ENCODE peak calls at places on chromosomes 11 and 22, in five cellular contexts. R is IMR-90, D is SK-N-SH, U is K562, B is H1. T is an unnamed sample.
A peak's percentile ranks its signal among the peaks of the same experiment; 100 is the strongest.

GRCh38 chr11:20057055-20057943 is 103.0 kb downstream of the DBX1 start:
- DNase-seq in D (peak; percentile 60), R (peak; percentile 65), U (no peak), B (no peak), T (no peak)

GRCh38 chr11:131546218-131546895 is 175.9 kb downstream of the NTM start:
- DNase-seq in R (no peak), B (no peak), D (no peak), U (no peak), T (no peak)

GRCh38 chr22:37197451-37198289 is 9.6 kb upstream of the C1QTNF6 start:
- DNase-seq in D (no peak), U (peak; percentile 34), B (no peak), R (peak; percentile 61), T (peak; percentile 96)

GRCh38 chr22:37552560-37553163 is 7.6 kb upstream of the CDC42EP1 start:
- DNase-seq in R (peak; percentile 55), D (peak; percentile 27), U (peak; percentile 92), B (no peak), T (no peak)

GRCh38 chr22:30841264-30841663 is 127.3 kb downstream of the MORC2 start:
- DNase-seq in B (no peak), U (no peak), D (no peak), R (peak; percentile 46), T (no peak)

GRCh38 chr11:62925745-62926668 is 4.8 kb upstream of the CHRM1 start:
- DNase-seq in D (no peak), U (no peak), B (no peak), R (no peak), T (no peak)

GRCh38 chr11:29173660-29174062 is 843.2 kb downstream of the KCNA4 start:
- DNase-seq in B (no peak), U (no peak), D (no peak), R (peak; percentile 99), T (peak; percentile 78)

GRCh38 chr11:130653838-130654601 is 205.6 kb downstream of the ADAMTS15 start:
- DNase-seq in R (peak; percentile 40), D (no peak), B (no peak), U (no peak), T (no peak)

GRCh38 chr11:86067230-86068137 is 1.4 kb downstream of the PICALM start:
- DNase-seq in R (no peak), U (peak; percentile 67), B (no peak), D (no peak), T (no peak)

GRCh38 chr22:49692499-49693225 is 135.0 kb downstream of the BRD1 start:
- DNase-seq in D (no peak), R (no peak), B (no peak), U (no peak), T (no peak)

GRCh38 chr11:59097113-59097708 is 9.8 kb upstream of the FAM111B start:
- DNase-seq in B (no peak), R (peak; percentile 62), U (peak; percentile 66), D (peak; percentile 34), T (no peak)

GRCh38 chr22:49957826-49958461 is 2.6 kb upstream of the PIM3 start:
- DNase-seq in U (no peak), R (no peak), D (no peak), B (no peak), T (no peak)

GRCh38 chr22:23110922-23111527 is 30.8 kb downstream of the RSPH14 start:
- DNase-seq in R (no peak), D (no peak), U (peak; percentile 70), B (no peak), T (no peak)

GRCh38 chr11:12784445-12784844 is 110.2 kb downstream of the TEAD1 start:
- DNase-seq in R (peak; percentile 79), B (no peak), D (no peak), U (no peak), T (no peak)

GRCh38 chr22:46797355-46797754 is 34.9 kb downstream of the TBC1D22A start:
- DNase-seq in R (peak; percentile 55), U (peak; percentile 37), D (no peak), B (no peak), T (peak; percentile 64)

GRCh38 chr11:19820100-19820499 is 107.5 kb downstream of the NAV2 start:
- DNase-seq in U (no peak), D (no peak), R (peak; percentile 29), B (no peak), T (no peak)

GRCh38 chr11:12842933-12843636 is 166.0 kb upstream of the RASSF10 start:
- DNase-seq in U (peak; percentile 95), R (no peak), D (peak; percentile 32), B (no peak), T (peak; percentile 65)

GRCh38 chr11:114280696-114281095 is 15.5 kb upstream of the NNMT start:
- DNase-seq in D (peak; percentile 76), B (peak; percentile 85), U (peak; percentile 80), R (peak; percentile 85), T (peak; percentile 89)

GRCh38 chr11:3165916-3166267 is 782 bp upstream of the OSBPL5 start:
- DNase-seq in B (no peak), U (no peak), R (no peak), D (no peak), T (no peak)

GRCh38 chr11:63671322-63672155 is at the start of gene ATL3:
- DNase-seq in B (peak; percentile 96), D (peak; percentile 97), R (peak; percentile 93), U (peak; percentile 99), T (peak; percentile 90)

GRCh38 chr11:94934362-94934761 is 39.0 kb downstream of the CWC15 start:
- DNase-seq in U (no peak), R (peak; percentile 65), D (peak; percentile 51), B (no peak), T (no peak)

GRCh38 chr11:94933225-94934130 is 39.9 kb downstream of the CWC15 start:
- DNase-seq in U (no peak), R (peak; percentile 97), B (no peak), D (peak; percentile 35), T (no peak)

GRCh38 chr11:94939346-94939745 is 34.0 kb downstream of the CWC15 start:
- DNase-seq in B (no peak), U (no peak), R (no peak), D (no peak), T (no peak)

GRCh38 chr11:94934836-94935235 is 38.5 kb downstream of the CWC15 start:
- DNase-seq in B (no peak), R (no peak), U (no peak), D (no peak), T (no peak)

GRCh38 chr11:94938399-94939055 is 34.8 kb downstream of the CWC15 start:
- DNase-seq in B (no peak), D (peak; percentile 24), U (no peak), R (peak; percentile 92), T (no peak)
- TF ChIP-seq RFX5 in B (no peak), D (no peak), U (no peak), R (no peak), T (no peak)

GRCh38 chr11:96186806-96187205 is 156.2 kb downstream of the MAML2 start:
- DNase-seq in D (no peak), U (no peak), R (no peak), B (no peak), T (no peak)

GRCh38 chr11:96187779-96188624 is 155.0 kb downstream of the MAML2 start:
- DNase-seq in U (no peak), B (no peak), R (peak; percentile 85), D (no peak), T (no peak)

GRCh38 chr11:96189351-96189750 is 153.6 kb downstream of the MAML2 start:
- DNase-seq in D (no peak), R (no peak), U (no peak), B (no peak), T (no peak)

GRCh38 chr11:96191752-96192151 is 151.2 kb downstream of the MAML2 start:
- DNase-seq in R (peak; percentile 24), D (no peak), B (no peak), U (no peak), T (no peak)

GRCh38 chr11:96188625-96189006 is 154.4 kb downstream of the MAML2 start:
- DNase-seq in R (peak; percentile 57), U (peak; percentile 12), B (no peak), D (no peak), T (no peak)
- TF ChIP-seq RFX5 in R (no peak), U (no peak), B (no peak), D (no peak), T (no peak)

GRCh38 chr22:19876314-19876940 is 21.8 kb upstream of the GNB1L start:
- DNase-seq in U (no peak), R (no peak), D (peak; percentile 94), B (no peak), T (no peak)

GRCh38 chr22:19879248-19879575 is 24.5 kb upstream of the GNB1L start:
- DNase-seq in D (peak; percentile 40), U (no peak), R (no peak), B (no peak), T (no peak)

GRCh38 chr22:19878461-19879247 is 24.0 kb upstream of the GNB1L start:
- DNase-seq in U (no peak), B (no peak), R (peak; percentile 26), D (peak; percentile 34), T (no peak)

GRCh38 chr22:19876941-19877625 is 22.4 kb upstream of the GNB1L start:
- DNase-seq in D (peak; percentile 39), R (no peak), B (no peak), U (no peak), T (no peak)

DNA sequence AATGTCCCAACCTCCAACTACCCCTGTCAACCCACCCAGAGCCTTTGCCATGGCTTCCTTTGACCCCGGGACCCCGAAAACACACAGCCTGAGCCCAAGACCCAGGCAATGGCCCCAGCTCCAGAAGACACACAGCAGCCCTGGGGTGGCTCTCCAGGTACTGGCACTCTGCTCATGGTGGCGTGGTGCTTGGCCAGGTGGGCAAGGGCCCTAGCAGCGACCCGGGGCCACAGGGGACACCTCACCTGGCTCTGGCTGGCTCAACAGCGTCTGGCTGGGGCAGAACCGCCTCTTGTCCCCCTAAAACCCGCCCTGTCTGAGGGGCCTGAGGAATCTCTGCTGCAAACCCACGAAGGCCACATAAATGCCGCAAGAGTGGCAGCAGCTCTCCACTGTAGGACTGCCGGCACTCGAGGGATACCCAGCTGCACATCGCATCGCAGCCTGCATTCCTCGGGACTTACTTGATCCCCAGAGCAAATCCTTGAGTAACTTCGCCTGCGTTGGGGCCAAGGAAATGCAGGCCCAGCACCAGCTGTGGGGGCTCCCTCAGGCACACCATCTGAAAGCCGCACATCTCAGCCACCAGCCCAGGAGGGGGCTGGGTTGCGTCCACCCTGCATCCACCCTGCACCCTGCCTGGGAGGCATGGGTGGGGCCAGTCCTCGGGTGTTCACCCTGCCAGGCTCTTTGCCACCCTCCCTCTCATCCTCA is 23.1 kb upstream of the GNB1L start:
- DNase-seq in R (peak; percentile 58), B (no peak), D (no peak), U (no peak), T (no peak)
- TF ChIP-seq RFX5 in R (no peak), B (no peak), D (no peak), U (no peak), T (no peak)

DNA sequence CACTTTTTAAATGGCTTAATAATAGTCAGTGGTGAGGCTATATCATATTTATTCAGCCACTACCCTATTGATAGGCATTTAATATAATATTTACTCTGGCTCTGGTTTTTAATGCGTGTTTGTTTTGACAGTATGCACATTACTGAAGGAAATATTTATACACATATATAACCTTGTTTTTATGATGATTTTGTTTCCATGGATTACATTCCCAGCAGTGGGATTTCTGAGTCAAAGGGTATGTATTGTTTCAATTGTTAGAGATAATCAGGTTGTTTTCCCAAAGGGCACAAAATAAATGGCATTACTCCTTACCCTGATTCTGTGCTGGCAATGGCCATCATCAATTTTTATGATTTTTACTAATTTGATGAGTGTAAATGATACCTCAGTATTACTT is 105.9 kb downstream of the UVRAG start:
- DNase-seq in D (no peak), R (no peak), U (no peak), B (no peak), T (no peak)
- TF ChIP-seq RFX5 in D (no peak), R (no peak), U (no peak), B (no peak), T (no peak)